ENCODE peak calls at places on chromosomes 6 and 20, in ten cellular contexts. I is left lung, A is coronary artery, G is GM13977, R is endothelial cell, X is RWPE1, K is GM20000, N is tibial nerve, Y is omental fat pad, O is Peyer's patch. E is an unnamed sample.

GRCh38 chr6:15484115-15484514 is 178.7 kb downstream of the DTNBP1 start:
- DNase-seq in X (no peak), O (no peak), N (no peak), Y (no peak), G (no peak), I (no peak), K (no peak), R (no peak), A (no peak), E (no peak)

GRCh38 chr6:33630014-33630413 is 8.9 kb downstream of the ITPR3 start:
- DNase-seq in I (no peak), N (no peak), X (no peak), K (no peak), A (no peak), O (no peak), G (no peak), Y (no peak), R (no peak), E (no peak)

GRCh38 chr6:25709761-25710160 is 44.8 kb upstream of the SLC17A4 start:
- DNase-seq in R (no peak), I (no peak), Y (no peak), X (no peak), K (no peak), A (no peak), O (no peak), G (no peak), N (no peak), E (no peak)

GRCh38 chr6:110567957-110568696 is 91.7 kb upstream of the SLC22A16 start:
- DNase-seq in X (no peak), Y (no peak), N (no peak), G (no peak), I (no peak), A (no peak), K (no peak), R (no peak), O (no peak), E (no peak)

GRCh38 chr20:23141016-23141415 is 54.9 kb upstream of the CD93 start:
- DNase-seq in O (peak; percentile 41), X (no peak), I (peak; percentile 34), R (no peak), Y (peak; percentile 14), A (no peak), K (no peak), N (no peak), G (no peak), E (no peak)

GRCh38 chr6:26272171-26272631 is 92.8 kb upstream of the BTN3A2 start:
- DNase-seq in N (no peak), X (no peak), K (no peak), Y (no peak), R (peak; percentile 46), I (peak; percentile 69), A (peak; percentile 81), O (peak; percentile 83), G (no peak), E (no peak)

GRCh38 chr6:142744836-142745235 is 200.1 kb downstream of the HIVEP2 start:
- DNase-seq in K (no peak), O (no peak), R (no peak), G (no peak), N (no peak), X (no peak), Y (no peak), A (no peak), I (no peak), E (no peak)

GRCh38 chr20:52410182-52410647 is 218.6 kb upstream of the ZFP64 start:
- DNase-seq in I (no peak), A (no peak), G (no peak), O (no peak), Y (no peak), N (peak; percentile 35), R (no peak), K (no peak), X (peak; percentile 23), E (no peak)

GRCh38 chr20:40010483-40010882 is 678.6 kb downstream of the MAFB start:
- DNase-seq in G (no peak), A (no peak), I (no peak), O (no peak), Y (no peak), X (no peak), R (no peak), N (no peak), K (no peak), E (no peak)

GRCh38 chr6:17863971-17864754 is 123.3 kb downstream of the KIF13A start:
- DNase-seq in X (peak; percentile 82), G (no peak), K (no peak), I (no peak), N (no peak), Y (no peak), O (no peak), A (no peak), R (no peak), E (no peak)

GRCh38 chr6:160456214-160456546 is 108.0 kb downstream of the SLC22A3 start:
- DNase-seq in Y (no peak), K (no peak), X (no peak), O (no peak), R (no peak), N (no peak), G (no peak), A (no peak), I (no peak), E (no peak)
- TF ChIP-seq CTCF in Y (no peak), K (no peak), X (peak; percentile 75), O (no peak), R (peak; percentile 46), N (no peak), G (no peak), A (no peak), I (no peak), E (no peak)

DNA sequence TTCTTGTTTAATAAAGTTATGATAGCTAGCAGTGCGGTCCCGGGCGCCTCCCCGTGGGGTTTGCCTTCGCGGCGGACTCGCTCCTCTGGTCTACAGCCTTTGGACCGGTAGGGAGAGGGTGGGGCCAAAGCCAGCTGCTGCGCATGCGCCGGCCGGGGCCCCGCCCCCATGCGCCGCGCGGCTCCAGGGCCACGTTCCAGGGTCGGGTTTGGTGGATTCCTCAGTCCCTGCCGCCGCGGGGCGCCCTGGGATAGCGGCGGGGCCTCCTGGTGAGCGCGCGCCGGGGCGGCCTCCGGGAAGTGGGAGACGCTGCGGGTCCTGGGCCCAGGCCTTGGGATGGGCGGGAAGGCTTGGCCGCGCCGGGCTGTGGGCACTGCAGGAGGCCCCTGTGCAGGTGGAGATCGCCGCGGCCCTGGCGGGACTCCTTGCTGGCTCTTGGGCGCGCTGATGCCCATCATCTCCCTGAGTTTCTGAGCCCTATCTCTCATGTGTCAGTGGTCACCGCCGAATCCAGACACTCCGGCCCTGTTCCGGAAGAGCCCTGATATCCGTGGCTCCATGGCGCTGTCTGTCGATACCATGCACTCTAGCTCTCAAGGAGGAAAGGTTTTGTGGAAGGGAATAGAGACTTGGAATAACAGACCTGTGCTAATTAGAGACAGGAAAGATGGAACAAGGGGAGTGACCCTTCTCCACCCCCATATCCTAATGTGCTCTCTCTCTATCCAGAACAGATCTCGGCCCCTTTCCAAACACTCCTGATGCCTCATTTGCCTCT is at the start of gene VARS2:
- DNase-seq in X (peak; percentile 96), R (peak; percentile 85), N (peak; percentile 85), K (peak; percentile 99), I (peak; percentile 92), Y (peak; percentile 58), G (peak; percentile 99), O (peak; percentile 97), A (peak; percentile 96), E (peak; percentile 79)
- TF ChIP-seq CTCF in X (peak; percentile 76), R (no peak), N (peak; percentile 38), K (no peak), I (peak; percentile 39), Y (no peak), G (peak; percentile 53), O (peak; percentile 62), A (no peak), E (peak; percentile 55)

DNA sequence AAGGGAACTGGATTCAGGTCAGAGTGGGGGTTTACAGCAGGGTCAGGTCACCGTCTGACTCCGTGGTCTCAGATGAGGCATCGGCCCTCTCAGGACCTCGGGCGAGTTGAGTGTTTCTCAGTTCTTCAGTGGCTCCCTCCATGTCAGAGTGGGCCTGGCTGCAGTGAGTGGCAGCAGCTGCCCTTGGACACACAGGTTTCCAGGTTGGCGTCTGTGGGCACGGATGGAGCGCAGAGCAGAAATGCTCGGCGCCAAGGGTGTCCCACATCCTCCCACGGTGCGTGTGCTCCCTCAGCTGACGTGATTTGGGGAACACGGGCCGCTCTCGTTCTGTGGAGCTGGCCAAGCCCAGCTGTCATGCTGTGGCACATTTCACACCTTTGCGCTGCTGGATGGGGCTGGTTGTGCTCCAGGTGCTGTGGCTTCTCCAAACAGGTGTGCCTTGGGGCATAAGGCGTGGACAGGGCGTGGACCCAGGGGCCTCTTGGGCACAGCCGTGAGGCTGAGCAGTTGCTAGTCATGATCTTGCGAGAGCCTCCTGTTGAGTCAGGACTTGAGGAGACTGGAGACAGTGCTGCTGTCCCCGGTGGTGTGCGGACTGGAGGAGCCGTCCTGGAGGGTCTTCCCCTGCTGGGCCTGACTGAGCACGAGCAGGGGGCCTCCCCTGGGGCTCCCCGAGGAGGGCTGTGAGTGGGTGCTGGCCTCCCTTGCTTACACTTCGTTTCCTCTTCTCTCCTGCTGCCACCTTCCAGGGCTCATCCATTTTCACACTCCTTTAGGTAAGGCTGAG is 9.5 kb upstream of the DNAJC5 start:
- DNase-seq in K (peak; percentile 58), Y (no peak), O (no peak), N (no peak), I (no peak), G (peak; percentile 71), R (no peak), X (peak; percentile 55), A (no peak), E (no peak)
- TF ChIP-seq CTCF in K (no peak), Y (no peak), O (no peak), N (no peak), I (no peak), G (no peak), R (no peak), X (no peak), A (no peak), E (no peak)

GRCh38 chr20:13644010-13644409 is 5.3 kb upstream of the TASP1 start:
- DNase-seq in X (no peak), G (no peak), R (no peak), Y (no peak), A (no peak), I (no peak), N (no peak), O (no peak), K (no peak), E (no peak)
- TF ChIP-seq CTCF in X (no peak), G (no peak), R (no peak), Y (no peak), A (no peak), I (no peak), N (no peak), O (no peak), K (no peak), E (no peak)

DNA sequence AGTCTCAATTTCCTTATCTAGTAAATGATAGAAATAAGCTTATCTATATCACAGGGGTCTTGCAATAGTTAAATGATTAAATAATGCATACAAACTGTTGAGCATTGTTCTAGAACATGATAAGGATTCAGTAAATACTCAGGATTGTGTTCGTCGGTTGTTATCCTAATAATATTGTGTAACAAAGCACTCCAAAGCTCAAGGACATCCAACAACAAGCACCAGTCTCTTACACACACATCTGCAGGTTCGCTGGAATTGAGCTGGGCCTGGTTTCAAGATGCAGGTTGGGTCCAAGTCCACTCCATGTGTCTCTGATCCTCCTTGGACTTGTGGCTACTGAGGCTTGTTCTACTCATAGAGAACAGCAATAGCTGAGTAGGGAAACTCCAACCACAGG is 74.1 kb upstream of the MC3R start:
- DNase-seq in A (no peak), N (no peak), K (no peak), O (no peak), G (no peak), Y (no peak), R (no peak), X (no peak), I (no peak), E (no peak)
- TF ChIP-seq CTCF in A (no peak), N (no peak), K (no peak), O (no peak), G (no peak), Y (no peak), R (no peak), X (no peak), I (no peak), E (no peak)